ENCODE peak calls at places on chromosomes 11 and 22, in eight cellular contexts. One of them, this sample, is unnamed.

GRCh38 chr11:47564933-47565339 is 463 bp upstream of the PTPMT1 start:
- DNase-seq in right lobe of liver: no peak
- DNase-seq in spleen: no peak
- DNase-seq in A549: no peak
- DNase-seq in adrenal gland: no peak
- DNase-seq in tibial nerve: no peak
- DNase-seq in H1: no peak
- DNase-seq in thyroid gland: no peak
- DNase-seq in this sample: no peak

GRCh38 chr22:48239461-48240164 is 1477.2 kb downstream of the TBC1D22A start:
- DNase-seq in spleen: peak
- DNase-seq in A549: no peak
- DNase-seq in tibial nerve: no peak
- DNase-seq in right lobe of liver: no peak
- DNase-seq in adrenal gland: no peak
- DNase-seq in thyroid gland: no peak
- DNase-seq in H1: no peak
- DNase-seq in this sample: no peak

GRCh38 chr11:6307879-6308278 is 12.4 kb downstream of the CAVIN3 start:
- DNase-seq in tibial nerve: no peak
- DNase-seq in adrenal gland: no peak
- DNase-seq in spleen: no peak
- DNase-seq in right lobe of liver: no peak
- DNase-seq in A549: no peak
- DNase-seq in H1: no peak
- DNase-seq in thyroid gland: no peak
- DNase-seq in this sample: no peak

GRCh38 chr11:70456921-70457532 is 58.7 kb downstream of the CTTN start:
- DNase-seq in thyroid gland: no peak
- DNase-seq in adrenal gland: no peak
- DNase-seq in tibial nerve: no peak
- DNase-seq in spleen: no peak
- DNase-seq in H1: no peak
- DNase-seq in A549: no peak
- DNase-seq in right lobe of liver: no peak
- DNase-seq in this sample: no peak

GRCh38 chr11:36228689-36229088 is 60.5 kb downstream of the COMMD9 start:
- DNase-seq in tibial nerve: no peak
- DNase-seq in right lobe of liver: no peak
- DNase-seq in A549: no peak
- DNase-seq in spleen: no peak
- DNase-seq in H1: no peak
- DNase-seq in thyroid gland: no peak
- DNase-seq in adrenal gland: no peak
- DNase-seq in this sample: no peak

GRCh38 chr11:63762662-63763505 is 5.7 kb downstream of the ZFTA start:
- DNase-seq in adrenal gland: peak
- DNase-seq in H1: no peak
- DNase-seq in right lobe of liver: peak
- DNase-seq in thyroid gland: peak
- DNase-seq in spleen: no peak
- DNase-seq in A549: no peak
- DNase-seq in tibial nerve: no peak
- DNase-seq in this sample: peak

GRCh38 chr11:130514316-130514715 is 65.9 kb downstream of the ADAMTS15 start:
- DNase-seq in adrenal gland: no peak
- DNase-seq in spleen: no peak
- DNase-seq in right lobe of liver: no peak
- DNase-seq in A549: no peak
- DNase-seq in H1: no peak
- DNase-seq in thyroid gland: no peak
- DNase-seq in tibial nerve: no peak
- DNase-seq in this sample: no peak

GRCh38 chr22:27137809-27138400 is 480.5 kb downstream of the MIAT start:
- DNase-seq in thyroid gland: no peak
- DNase-seq in tibial nerve: no peak
- DNase-seq in A549: no peak
- DNase-seq in spleen: no peak
- DNase-seq in H1: no peak
- DNase-seq in adrenal gland: no peak
- DNase-seq in right lobe of liver: no peak
- DNase-seq in this sample: no peak

GRCh38 chr11:85764796-85765195 is 46.1 kb downstream of the SYTL2 start:
- DNase-seq in thyroid gland: no peak
- DNase-seq in right lobe of liver: no peak
- DNase-seq in A549: no peak
- DNase-seq in H1: no peak
- DNase-seq in adrenal gland: no peak
- DNase-seq in spleen: no peak
- DNase-seq in tibial nerve: no peak
- DNase-seq in this sample: no peak

GRCh38 chr22:44133161-44133560 is 47.6 kb upstream of the PARVG start:
- DNase-seq in tibial nerve: no peak
- DNase-seq in thyroid gland: no peak
- DNase-seq in spleen: no peak
- DNase-seq in H1: no peak
- DNase-seq in A549: no peak
- DNase-seq in right lobe of liver: no peak
- DNase-seq in adrenal gland: no peak
- DNase-seq in this sample: no peak

GRCh38 chr11:17776213-17776875 is 41.8 kb downstream of the KCNC1 start:
- DNase-seq in A549: no peak
- DNase-seq in adrenal gland: no peak
- DNase-seq in spleen: peak
- DNase-seq in right lobe of liver: no peak
- DNase-seq in tibial nerve: no peak
- DNase-seq in H1: no peak
- DNase-seq in thyroid gland: no peak
- DNase-seq in this sample: no peak

GRCh38 chr11:68040121-68040956 is 1.5 kb downstream of the TCIRG1 start:
- DNase-seq in H1: peak
- DNase-seq in tibial nerve: peak
- DNase-seq in adrenal gland: peak
- DNase-seq in spleen: peak
- DNase-seq in A549: peak
- DNase-seq in right lobe of liver: peak
- DNase-seq in thyroid gland: peak
- DNase-seq in this sample: peak

GRCh38 chr22:36252754-36253522 is at the start of gene APOL1:
- DNase-seq in spleen: peak
- DNase-seq in adrenal gland: peak
- DNase-seq in A549: no peak
- DNase-seq in H1: no peak
- DNase-seq in thyroid gland: peak
- DNase-seq in tibial nerve: no peak
- DNase-seq in right lobe of liver: peak
- DNase-seq in this sample: peak

GRCh38 chr11:85948884-85949283 is 93.7 kb downstream of the CCDC83 start:
- DNase-seq in thyroid gland: no peak
- DNase-seq in right lobe of liver: no peak
- DNase-seq in tibial nerve: no peak
- DNase-seq in adrenal gland: no peak
- DNase-seq in spleen: no peak
- DNase-seq in A549: no peak
- DNase-seq in H1: no peak
- DNase-seq in this sample: no peak

GRCh38 chr22:29713156-29713715 is 6.6 kb upstream of the CABP7 start:
- DNase-seq in spleen: no peak
- DNase-seq in A549: no peak
- DNase-seq in right lobe of liver: no peak
- DNase-seq in H1: no peak
- DNase-seq in adrenal gland: no peak
- DNase-seq in tibial nerve: no peak
- DNase-seq in thyroid gland: no peak
- DNase-seq in this sample: no peak

GRCh38 chr22:24180316-24181087 is 785 bp upstream of the SUSD2 start:
- DNase-seq in right lobe of liver: no peak
- DNase-seq in thyroid gland: no peak
- DNase-seq in adrenal gland: no peak
- DNase-seq in spleen: peak
- DNase-seq in A549: no peak
- DNase-seq in H1: no peak
- DNase-seq in tibial nerve: no peak
- DNase-seq in this sample: no peak

GRCh38 chr22:33188316-33188715 is 130.1 kb upstream of the SYN3 start:
- DNase-seq in A549: no peak
- DNase-seq in adrenal gland: no peak
- DNase-seq in tibial nerve: no peak
- DNase-seq in H1: no peak
- DNase-seq in thyroid gland: no peak
- DNase-seq in spleen: no peak
- DNase-seq in right lobe of liver: no peak
- DNase-seq in this sample: no peak

GRCh38 chr11:44823006-44823405 is 96.2 kb downstream of the TSPAN18 start:
- DNase-seq in tibial nerve: no peak
- DNase-seq in adrenal gland: no peak
- DNase-seq in spleen: peak
- DNase-seq in right lobe of liver: no peak
- DNase-seq in thyroid gland: no peak
- DNase-seq in A549: no peak
- DNase-seq in H1: no peak
- DNase-seq in this sample: no peak

GRCh38 chr11:71420455-71421241 is 27.5 kb downstream of the DHCR7 start:
- DNase-seq in tibial nerve: no peak
- DNase-seq in A549: peak
- DNase-seq in right lobe of liver: no peak
- DNase-seq in H1: peak
- DNase-seq in adrenal gland: peak
- DNase-seq in spleen: no peak
- DNase-seq in thyroid gland: peak
- DNase-seq in this sample: no peak

DNA sequence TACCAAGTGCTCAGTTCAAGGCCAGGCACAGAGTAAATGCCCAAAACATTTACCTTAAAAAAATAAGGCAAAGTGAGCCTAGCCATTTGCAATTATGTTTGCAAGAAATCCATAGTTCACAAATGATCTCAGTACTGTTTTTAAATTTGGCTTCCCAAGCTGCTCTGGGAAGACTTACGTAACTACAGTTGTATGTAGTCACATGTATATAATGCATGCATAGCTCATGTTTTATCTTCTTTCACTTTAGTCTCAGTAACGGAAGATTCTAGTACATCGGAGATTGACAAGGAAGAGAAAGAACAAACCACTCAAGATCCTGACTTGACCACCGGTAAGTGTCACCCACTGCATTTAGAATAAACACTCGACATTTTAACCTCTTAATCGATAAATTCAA is 18.2 kb upstream of the JHY start:
- DNase-seq in H1: no peak
- DNase-seq in thyroid gland: no peak
- DNase-seq in spleen: no peak
- DNase-seq in A549: no peak
- DNase-seq in tibial nerve: no peak
- DNase-seq in right lobe of liver: no peak
- DNase-seq in adrenal gland: no peak
- DNase-seq in this sample: no peak
- H3K27ac ChIP-seq in H1: no peak
- H3K27ac ChIP-seq in thyroid gland: no peak
- H3K27ac ChIP-seq in spleen: peak
- H3K27ac ChIP-seq in A549: no peak
- H3K27ac ChIP-seq in tibial nerve: no peak
- H3K27ac ChIP-seq in right lobe of liver: no peak
- H3K27ac ChIP-seq in adrenal gland: no peak
- H3K27ac ChIP-seq in this sample: no peak

GRCh38 chr11:720642-721346 is 14.8 kb downstream of the EPS8L2 start:
- DNase-seq in right lobe of liver: no peak
- DNase-seq in A549: no peak
- DNase-seq in H1: no peak
- DNase-seq in tibial nerve: no peak
- DNase-seq in spleen: peak
- DNase-seq in adrenal gland: peak
- DNase-seq in thyroid gland: no peak
- DNase-seq in this sample: peak
- TF ChIP-seq POLR2A in right lobe of liver: no peak
- TF ChIP-seq POLR2A in A549: no peak
- TF ChIP-seq POLR2A in H1: no peak
- TF ChIP-seq POLR2A in tibial nerve: no peak
- TF ChIP-seq POLR2A in spleen: no peak
- TF ChIP-seq POLR2A in adrenal gland: no peak
- TF ChIP-seq POLR2A in thyroid gland: no peak
- TF ChIP-seq POLR2A in this sample: no peak

GRCh38 chr11:65388731-65389130 is 2.3 kb downstream of the FRMD8 start:
- DNase-seq in adrenal gland: no peak
- DNase-seq in thyroid gland: no peak
- DNase-seq in right lobe of liver: no peak
- DNase-seq in A549: no peak
- DNase-seq in tibial nerve: no peak
- DNase-seq in spleen: no peak
- DNase-seq in H1: no peak
- DNase-seq in this sample: no peak

GRCh38 chr11:65391007-65391406 is 4.6 kb downstream of the FRMD8 start:
- DNase-seq in adrenal gland: peak
- DNase-seq in thyroid gland: no peak
- DNase-seq in H1: no peak
- DNase-seq in A549: peak
- DNase-seq in right lobe of liver: no peak
- DNase-seq in spleen: no peak
- DNase-seq in tibial nerve: no peak
- DNase-seq in this sample: peak

GRCh38 chr11:65392186-65392829 is 5.9 kb downstream of the FRMD8 start:
- DNase-seq in thyroid gland: no peak
- DNase-seq in spleen: no peak
- DNase-seq in tibial nerve: no peak
- DNase-seq in adrenal gland: no peak
- DNase-seq in H1: no peak
- DNase-seq in right lobe of liver: no peak
- DNase-seq in A549: no peak
- DNase-seq in this sample: no peak

GRCh38 chr11:65390099-65390941 is 3.9 kb downstream of the FRMD8 start:
- DNase-seq in spleen: no peak
- DNase-seq in right lobe of liver: no peak
- DNase-seq in thyroid gland: no peak
- DNase-seq in tibial nerve: no peak
- DNase-seq in H1: no peak
- DNase-seq in A549: no peak
- DNase-seq in adrenal gland: no peak
- DNase-seq in this sample: no peak

GRCh38 chr11:65389294-65389980 is 3.0 kb downstream of the FRMD8 start:
- DNase-seq in thyroid gland: no peak
- DNase-seq in tibial nerve: no peak
- DNase-seq in H1: no peak
- DNase-seq in adrenal gland: no peak
- DNase-seq in spleen: peak
- DNase-seq in right lobe of liver: no peak
- DNase-seq in A549: no peak
- DNase-seq in this sample: no peak
- H3K4me3 ChIP-seq in thyroid gland: no peak
- H3K4me3 ChIP-seq in tibial nerve: peak
- H3K4me3 ChIP-seq in H1: no peak
- H3K4me3 ChIP-seq in adrenal gland: no peak
- H3K4me3 ChIP-seq in spleen: no peak
- H3K4me3 ChIP-seq in right lobe of liver: no peak
- H3K4me3 ChIP-seq in A549: no peak
- H3K4me3 ChIP-seq in this sample: no peak

DNA sequence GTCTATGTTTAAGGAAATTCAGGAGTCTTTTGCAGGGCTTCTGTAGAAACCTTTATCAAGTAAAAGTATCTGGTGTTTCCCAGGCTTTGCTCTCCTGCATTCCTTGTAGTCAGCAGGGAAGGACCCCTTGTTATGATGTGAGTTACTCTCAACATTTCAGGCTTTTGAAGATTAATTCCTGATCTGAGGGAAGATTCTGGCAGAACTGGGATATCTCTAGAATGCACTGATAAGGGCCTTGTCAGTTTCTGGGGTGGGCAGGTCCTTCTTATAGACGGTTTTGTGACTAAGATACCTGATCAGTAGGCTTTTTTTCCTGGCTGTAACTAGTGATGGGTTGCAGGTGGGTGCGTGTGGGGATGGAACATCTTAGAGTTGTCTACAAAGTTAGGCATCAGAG is 117.0 kb downstream of the TEAD1 start:
- DNase-seq in A549: no peak
- DNase-seq in right lobe of liver: no peak
- DNase-seq in adrenal gland: no peak
- DNase-seq in tibial nerve: no peak
- DNase-seq in thyroid gland: no peak
- DNase-seq in spleen: no peak
- DNase-seq in H1: no peak
- DNase-seq in this sample: no peak
- H3K27ac ChIP-seq in A549: no peak
- H3K27ac ChIP-seq in right lobe of liver: no peak
- H3K27ac ChIP-seq in adrenal gland: no peak
- H3K27ac ChIP-seq in tibial nerve: no peak
- H3K27ac ChIP-seq in thyroid gland: no peak
- H3K27ac ChIP-seq in spleen: no peak
- H3K27ac ChIP-seq in H1: no peak
- H3K27ac ChIP-seq in this sample: no peak